ENCODE peak calls at places on chromosomes 1 and 21, in four cellular contexts. L, T, G and J are unnamed samples.
A peak's percentile ranks its signal among the peaks of the same experiment; 100 is the strongest.

GRCh38 chr1:24392982-24393645 is 20.5 kb downstream of the STPG1 start:
- DNase-seq in L (no peak), T (peak; percentile 87), G (no peak), J (no peak)

GRCh38 chr21:44869860-44870747 is 3.4 kb downstream of the PTTG1IP start:
- DNase-seq in L (peak; percentile 25), T (no peak), G (peak; percentile 95), J (no peak)

GRCh38 chr1:10635385-10635896 is 160.7 kb downstream of the PEX14 start:
- DNase-seq in L (peak; percentile 59), T (no peak), G (peak; percentile 16), J (peak; percentile 44)

GRCh38 chr21:34794686-34795085 is 125.9 kb downstream of the CLIC6 start:
- DNase-seq in L (no peak), T (no peak), G (no peak), J (no peak)

GRCh38 chr1:200561856-200562214 is 58.7 kb downstream of the KIF14 start:
- DNase-seq in L (no peak), T (no peak), G (no peak), J (no peak)

GRCh38 chr1:233916706-233917105 is 12.2 kb downstream of the SLC35F3 start:
- DNase-seq in L (no peak), T (no peak), G (no peak), J (no peak)

GRCh38 chr1:33341190-33341589 is 20.3 kb upstream of the A3GALT2 start:
- DNase-seq in L (no peak), T (no peak), G (no peak), J (no peak)

GRCh38 chr21:42652527-42653491 is 612 bp upstream of the PDE9A start:
- DNase-seq in L (peak; percentile 63), T (no peak), G (peak; percentile 45), J (no peak)

GRCh38 chr1:184156521-184157395 is 105.2 kb downstream of the TSEN15 start:
- DNase-seq in L (no peak), T (no peak), G (no peak), J (no peak)

GRCh38 chr1:51264470-51264869 is 28.4 kb downstream of the RNF11 start:
- DNase-seq in L (no peak), T (no peak), G (peak; percentile 89), J (peak; percentile 52)

GRCh38 chr1:205711105-205712048 is 31.1 kb upstream of the SLC45A3 start:
- DNase-seq in L (no peak), T (peak; percentile 87), G (peak; percentile 89), J (peak; percentile 39)

GRCh38 chr1:71413441-71414170 is 332.8 kb upstream of the ZRANB2 start:
- DNase-seq in L (no peak), T (no peak), G (peak; percentile 47), J (peak; percentile 5)

GRCh38 chr1:22141493-22141892 is 1.4 kb downstream of the WNT4 start:
- DNase-seq in L (no peak), T (no peak), G (no peak), J (no peak)

GRCh38 chr1:78101514-78101913 is 55.7 kb downstream of the GIPC2 start:
- DNase-seq in L (no peak), T (no peak), G (peak; percentile 97), J (no peak)

GRCh38 chr21:43662286-43662685 is 2.9 kb downstream of the RRP1B start:
- DNase-seq in L (no peak), T (no peak), G (no peak), J (no peak)

GRCh38 chr1:24949331-24949881 is 19.3 kb upstream of the RUNX3 start:
- DNase-seq in L (no peak), T (no peak), G (peak; percentile 43), J (no peak)

GRCh38 chr21:31185663-31186062 is 147.4 kb upstream of the KRTAP19-8 start:
- DNase-seq in L (no peak), T (no peak), G (no peak), J (no peak)

GRCh38 chr1:59079434-59080135 is 217.3 kb upstream of the FGGY start:
- DNase-seq in L (no peak), T (no peak), G (peak; percentile 38), J (no peak)

GRCh38 chr1:71473331-71473730 is 392.5 kb upstream of the ZRANB2 start:
- DNase-seq in L (no peak), T (no peak), G (no peak), J (no peak)

GRCh38 chr1:38962113-38962512 is 20.5 kb upstream of the RHBDL2 start:
- DNase-seq in L (no peak), T (no peak), G (peak; percentile 59), J (no peak)

GRCh38 chr1:91732991-91733390 is 153.0 kb downstream of the TGFBR3 start:
- DNase-seq in L (no peak), T (no peak), G (no peak), J (no peak)

GRCh38 chr1:19835573-19835972 is 20.5 kb upstream of the RNF186 start:
- DNase-seq in L (no peak), T (no peak), G (no peak), J (no peak)

GRCh38 chr1:23394664-23395063 is 25.0 kb upstream of the ZNF436 start:
- DNase-seq in L (peak; percentile 53), T (no peak), G (peak; percentile 96), J (no peak)

GRCh38 chr1:40337448-40337847 is 20.4 kb upstream of the COL9A2 start:
- DNase-seq in L (no peak), T (no peak), G (no peak), J (no peak)

GRCh38 chr1:4129693-4130092 is 229.6 kb upstream of the C1orf174 start:
- DNase-seq in L (no peak), T (no peak), G (no peak), J (no peak)

GRCh38 chr1:4132525-4133308 is 232.6 kb upstream of the C1orf174 start:
- DNase-seq in L (no peak), T (no peak), G (no peak), J (no peak)

GRCh38 chr1:4133541-4133940 is 233.5 kb upstream of the C1orf174 start:
- DNase-seq in L (no peak), T (no peak), G (no peak), J (no peak)

GRCh38 chr1:4130096-4130495 is 230.0 kb upstream of the C1orf174 start:
- DNase-seq in L (no peak), T (no peak), G (no peak), J (no peak)

GRCh38 chr1:4131734-4132133 is 231.7 kb upstream of the C1orf174 start:
- DNase-seq in L (no peak), T (no peak), G (no peak), J (no peak)
- H3K9me3 ChIP-seq in L (no peaks in the 10 kb centered on the region), T (peaks cover 12% of the 10 kb centered on the region), G (no peaks in the 10 kb centered on the region), J (no peaks in the 10 kb centered on the region)

GRCh38 chr21:36887983-36888382 is 78.5 kb downstream of the HLCS start:
- DNase-seq in L (no peak), T (no peak), G (no peak), J (no peak)

GRCh38 chr21:36879827-36880226 is 86.6 kb downstream of the HLCS start:
- DNase-seq in L (no peak), T (no peak), G (no peak), J (no peak)

GRCh38 chr21:36882776-36883175 is 83.7 kb downstream of the HLCS start:
- DNase-seq in L (no peak), T (no peak), G (no peak), J (no peak)

GRCh38 chr21:36881223-36881622 is 85.2 kb downstream of the HLCS start:
- DNase-seq in L (no peak), T (no peak), G (peak; percentile 31), J (no peak)

DNA sequence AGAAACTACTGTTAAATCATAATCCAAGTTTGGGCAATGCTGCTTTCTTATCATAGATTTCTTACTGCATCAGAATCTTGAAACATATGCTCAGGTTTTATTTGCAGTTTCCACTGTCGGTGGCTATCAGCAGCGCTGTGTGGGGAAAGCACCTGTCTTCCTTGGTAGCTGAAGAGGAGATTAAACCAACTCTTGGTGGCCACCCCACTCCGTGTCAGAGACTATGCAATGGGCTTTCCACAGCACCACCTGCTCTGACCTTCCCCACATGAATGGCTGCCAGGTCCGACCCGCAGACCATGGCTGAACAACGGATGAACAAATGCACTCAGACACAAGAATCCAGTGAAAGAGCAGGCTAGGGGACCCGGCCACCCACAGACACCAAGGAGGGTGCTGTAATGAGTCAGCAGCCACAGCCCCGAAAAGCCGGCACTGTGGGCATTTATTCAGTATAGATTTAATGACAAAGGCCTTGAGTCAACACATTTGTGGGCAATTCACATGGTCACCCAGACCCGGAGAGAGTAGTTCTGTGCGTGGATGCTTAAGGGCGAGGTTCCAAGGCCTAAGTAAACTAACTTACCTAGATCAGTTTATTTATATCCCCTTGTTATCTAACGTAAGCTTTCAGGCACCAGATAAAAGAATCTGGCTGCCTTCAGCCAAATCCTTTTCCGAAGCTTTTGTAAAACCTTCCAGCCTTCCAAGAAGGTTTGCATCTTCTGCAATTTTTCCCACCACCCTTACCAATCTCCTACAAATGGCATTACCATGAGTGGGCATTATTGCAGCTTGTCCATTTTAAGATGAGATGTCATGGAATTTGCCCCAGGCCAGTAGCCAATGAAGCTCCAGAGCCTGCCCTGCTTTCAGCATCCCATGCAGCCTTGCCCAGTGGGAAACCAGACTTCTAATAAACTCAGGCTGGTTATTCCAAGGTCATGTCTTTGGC is 82.7 kb downstream of the HLCS start:
- DNase-seq in L (no peak), T (no peak), G (no peak), J (no peak)
- H3K9me3 ChIP-seq in L (peaks cover 3% of the 10 kb centered on the region), T (peaks cover 12% of the 10 kb centered on the region), G (no peaks in the 10 kb centered on the region), J (no peaks in the 10 kb centered on the region)

GRCh38 chr21:14074177-14074576 is 136.6 kb downstream of the LIPI start:
- DNase-seq in L (no peak), T (no peak), G (no peak), J (no peak)
- H3K9me3 ChIP-seq in L (peaks cover 53% of the 10 kb centered on the region), T (no peaks in the 10 kb centered on the region), G (no peaks in the 10 kb centered on the region), J (no peaks in the 10 kb centered on the region)

DNA sequence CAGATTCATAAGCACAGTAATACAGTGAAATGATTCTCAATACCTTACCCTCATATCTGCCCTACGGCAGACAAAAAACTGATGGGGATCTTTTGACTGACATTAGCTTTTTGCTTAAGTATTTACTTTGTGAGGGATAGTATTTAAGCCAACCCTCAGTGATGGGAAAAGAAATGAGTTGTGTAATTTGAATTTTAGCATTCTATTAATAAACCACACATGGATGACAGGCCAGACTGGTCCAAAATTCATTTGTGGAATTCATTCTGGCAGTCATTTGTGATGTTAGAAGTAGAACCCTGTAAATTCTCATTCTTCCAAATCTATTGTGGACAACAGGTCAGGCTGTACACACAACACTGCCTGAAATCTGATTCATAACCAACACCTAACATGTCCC is 14.9 kb downstream of the TRIM33 start:
- DNase-seq in L (no peak), T (no peak), G (no peak), J (no peak)
- H3K9me3 ChIP-seq in L (no peaks in the 10 kb centered on the region), T (peaks cover 30% of the 10 kb centered on the region), G (no peaks in the 10 kb centered on the region), J (peaks cover 17% of the 10 kb centered on the region)

DNA sequence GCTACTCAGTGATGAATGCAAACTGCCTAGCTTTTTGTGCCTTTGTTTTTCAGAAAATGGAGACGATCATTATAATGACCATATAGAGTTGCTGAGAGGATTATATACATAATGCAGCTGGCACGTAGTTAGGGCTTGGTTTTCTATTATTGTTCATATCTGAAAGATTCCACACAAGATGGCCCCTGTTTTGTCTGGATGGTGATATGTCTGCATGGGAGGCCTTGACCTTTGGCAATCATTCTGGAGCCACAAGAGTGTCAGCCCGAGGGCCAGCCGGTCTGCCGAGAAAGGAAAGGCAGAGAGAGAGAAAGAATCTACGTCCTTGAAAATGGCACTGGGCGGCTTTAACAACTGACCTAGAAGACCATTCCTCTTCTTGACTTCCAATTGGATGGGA is 5.7 kb upstream of the SH2D1B start:
- DNase-seq in L (no peak), T (no peak), G (no peak), J (no peak)
- H3K9me3 ChIP-seq in L (no peaks in the 10 kb centered on the region), T (no peaks in the 10 kb centered on the region), G (no peaks in the 10 kb centered on the region), J (no peaks in the 10 kb centered on the region)

GRCh38 chr21:33025471-33026298 is at the start of gene OLIG2:
- DNase-seq in L (no peak), T (no peak), G (no peak), J (no peak)
- H3K9me3 ChIP-seq in L (no peaks in the 10 kb centered on the region), T (no peaks in the 10 kb centered on the region), G (no peaks in the 10 kb centered on the region), J (no peaks in the 10 kb centered on the region)

GRCh38 chr21:22813201-22813600 is 1815.0 kb downstream of the NCAM2 start:
- DNase-seq in L (no peak), T (no peak), G (no peak), J (no peak)
- H3K9me3 ChIP-seq in L (peaks cover 20% of the 10 kb centered on the region), T (peaks cover 25% of the 10 kb centered on the region), G (no peaks in the 10 kb centered on the region), J (no peaks in the 10 kb centered on the region)